ENCODE peak calls at places on chromosomes 1 and 21, in nine cellular contexts. Y, P, A, X, M, U, H, F and T are unnamed samples.

GRCh38 chr21:15414057-15414456 is 315.7 kb upstream of the USP25 start:
- DNase-seq in Y (no peak), P (no peak), A (no peak), X (no peak), M (no peak), U (no peak), H (no peak), F (peak), T (no peak)

GRCh38 chr1:34066921-34067603 is 98.0 kb downstream of the CSMD2 start:
- DNase-seq in Y (no peak), P (no peak), A (peak), X (peak), M (no peak), U (peak), H (no peak), F (no peak), T (no peak)

GRCh38 chr1:33735624-33736023 is 128.3 kb upstream of the HMGB4 start:
- DNase-seq in Y (no peak), P (no peak), A (peak), X (no peak), M (no peak), U (peak), H (no peak), F (no peak), T (peak)

GRCh38 chr1:8216005-8216404 is 101.9 kb upstream of the SLC45A1 start:
- DNase-seq in Y (no peak), P (no peak), A (no peak), X (no peak), M (no peak), U (no peak), H (no peak), F (no peak), T (no peak)

GRCh38 chr1:232274236-232274855 is 355.6 kb downstream of the SIPA1L2 start:
- DNase-seq in Y (no peak), P (no peak), A (peak), X (no peak), M (no peak), U (no peak), H (no peak), F (peak), T (no peak)

GRCh38 chr1:218414060-218414728 is 69.1 kb downstream of the TGFB2 start:
- DNase-seq in Y (no peak), P (no peak), A (no peak), X (no peak), M (no peak), U (no peak), H (no peak), F (peak), T (no peak)

GRCh38 chr1:228487336-228488106 is at the start of gene RNF187:
- DNase-seq in Y (no peak), P (peak), A (peak), X (no peak), M (peak), U (peak), H (peak), F (no peak), T (peak)

GRCh38 chr1:104979651-104980050 is 1230.0 kb downstream of the AMY1C start:
- DNase-seq in Y (no peak), P (no peak), A (no peak), X (no peak), M (no peak), U (no peak), H (no peak), F (no peak), T (no peak)

GRCh38 chr1:62585481-62586155 is 11.7 kb upstream of the ANGPTL3 start:
- DNase-seq in Y (no peak), P (no peak), A (no peak), X (no peak), M (no peak), U (no peak), H (no peak), F (no peak), T (no peak)

GRCh38 chr21:29192999-29193563 is 62.6 kb downstream of the MAP3K7CL start:
- DNase-seq in Y (no peak), P (no peak), A (peak), X (no peak), M (no peak), U (no peak), H (peak), F (no peak), T (no peak)

GRCh38 chr1:16204634-16205332 is 7.7 kb downstream of the ARHGEF19 start:
- DNase-seq in Y (no peak), P (no peak), A (no peak), X (no peak), M (no peak), U (no peak), H (no peak), F (no peak), T (no peak)

GRCh38 chr1:155320661-155321576 is at the start of gene RUSC1:
- DNase-seq in Y (peak), P (no peak), A (peak), X (no peak), M (peak), U (peak), H (peak), F (peak), T (no peak)

GRCh38 chr1:66929289-66929688 is 4.5 kb downstream of the MIER1 start:
- DNase-seq in Y (no peak), P (no peak), A (no peak), X (no peak), M (no peak), U (no peak), H (no peak), F (peak), T (no peak)

GRCh38 chr1:88239205-88239604 is 444.9 kb upstream of the PKN2 start:
- DNase-seq in Y (no peak), P (no peak), A (no peak), X (no peak), M (no peak), U (no peak), H (no peak), F (no peak), T (no peak)